ENCODE peak calls at places on chromosomes 12 and 14, in nine cellular contexts. M, B, U, R, F, Q, Z, P and O are unnamed samples.

GRCh38 chr14:100304825-100305445 is 1.3 kb downstream of the SLC25A29 start:
- DNase-seq in F (no peak), B (no peak), R (peak), U (no peak), Q (peak), Z (no peak), P (peak), M (no peak), O (peak)

GRCh38 chr12:26340649-26341048 is 145.3 kb downstream of the SSPN start:
- DNase-seq in P (peak), B (no peak), Q (no peak), F (no peak), U (no peak), R (no peak), M (no peak), Z (no peak), O (no peak)

GRCh38 chr12:130153803-130154202 is 8.5 kb upstream of the FZD10 start:
- DNase-seq in M (no peak), B (no peak), R (no peak), F (no peak), P (no peak), Z (no peak), Q (no peak), U (no peak), O (no peak)

GRCh38 chr12:29103539-29103974 is 45.5 kb upstream of the FAR2 start:
- DNase-seq in Q (no peak), R (no peak), U (no peak), B (no peak), M (no peak), P (peak), Z (no peak), F (no peak), O (no peak)

GRCh38 chr14:32588448-32589320 is 259.6 kb downstream of the AKAP6 start:
- DNase-seq in P (no peak), B (no peak), Z (no peak), Q (peak), M (no peak), F (peak), R (no peak), U (no peak), O (no peak)

GRCh38 chr12:131385313-131386166 is 325.4 kb upstream of the SFSWAP start:
- DNase-seq in M (no peak), Z (no peak), B (peak), R (no peak), Q (no peak), P (no peak), U (no peak), F (no peak), O (no peak)

GRCh38 chr12:102052192-102053061 is 9.4 kb downstream of the WASHC3 start:
- DNase-seq in Q (no peak), B (no peak), Z (no peak), P (no peak), F (no peak), M (no peak), U (no peak), R (no peak), O (no peak)

GRCh38 chr14:50139192-50139591 is 22.8 kb upstream of the VCPKMT start:
- DNase-seq in R (no peak), B (no peak), F (no peak), M (no peak), Z (no peak), Q (no peak), P (no peak), U (no peak), O (no peak)

GRCh38 chr14:103418508-103418818 is 33.2 kb downstream of the MARK3 start:
- DNase-seq in P (no peak), Q (no peak), Z (no peak), R (no peak), B (no peak), U (no peak), M (no peak), F (no peak), O (no peak)

GRCh38 chr12:56087220-56087619 is 7.3 kb downstream of the ERBB3 start:
- DNase-seq in Q (peak), B (peak), Z (no peak), F (no peak), R (no peak), P (peak), U (peak), M (no peak), O (peak)

GRCh38 chr14:101456246-101457159 is 104.8 kb upstream of the DIO3 start:
- DNase-seq in B (no peak), R (no peak), M (no peak), Z (no peak), Q (no peak), P (no peak), F (no peak), U (no peak), O (no peak)

GRCh38 chr12:108327621-108328371 is 11.3 kb downstream of the CMKLR1 start:
- DNase-seq in U (no peak), Z (no peak), Q (no peak), F (no peak), B (no peak), M (no peak), P (no peak), R (no peak), O (no peak)

GRCh38 chr14:74611672-74612345 is at the start of gene LTBP2:
- DNase-seq in Q (no peak), R (peak), F (no peak), P (no peak), Z (no peak), U (no peak), B (no peak), M (no peak), O (no peak)

GRCh38 chr14:94128216-94128839 is 1.1 kb downstream of the IFI27L2 start:
- DNase-seq in R (no peak), U (no peak), M (peak), P (no peak), F (no peak), B (peak), Z (peak), Q (no peak), O (peak)

GRCh38 chr12:124493809-124494750 is 73.3 kb downstream of the NCOR2 start:
- DNase-seq in F (no peak), R (no peak), Q (no peak), P (peak), M (no peak), U (no peak), B (no peak), Z (no peak), O (no peak)

GRCh38 chr14:72513994-72514659 is 379.8 kb downstream of the DPF3 start:
- DNase-seq in P (no peak), Q (peak), Z (no peak), R (no peak), F (peak), M (no peak), B (no peak), U (no peak), O (no peak)

GRCh38 chr14:67269338-67270060 is 28.3 kb downstream of the PALS1 start:
- DNase-seq in U (no peak), B (no peak), M (no peak), F (no peak), R (no peak), Q (no peak), Z (no peak), P (no peak), O (no peak)

DNA sequence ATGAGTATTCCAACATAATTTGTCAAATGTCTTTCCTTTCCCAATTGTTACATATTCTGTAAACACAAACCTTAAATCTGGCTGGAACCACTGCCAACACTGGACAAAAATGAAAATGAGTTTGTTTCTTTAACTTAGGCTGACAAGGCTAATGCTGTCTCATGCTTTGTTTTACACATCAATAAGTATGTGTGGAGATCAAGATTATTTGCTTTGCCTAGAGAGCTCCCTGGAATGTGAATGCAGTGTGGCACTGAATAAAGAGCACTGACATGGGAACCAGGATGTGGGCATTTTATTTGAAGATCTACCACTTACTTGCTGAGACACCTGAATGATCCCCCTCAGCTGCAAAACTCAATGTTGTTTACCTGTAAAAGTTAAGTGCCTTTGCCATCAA is 61.7 kb downstream of the RALGAPA1 start:
- DNase-seq in Q (peak), R (no peak), P (no peak), U (no peak), F (peak), B (no peak), M (no peak), Z (no peak), O (no peak)
- TF ChIP-seq EP300 in Q (no peak), R (no peak), P (no peak), U (no peak), F (no peak), B (no peak), M (no peak), Z (no peak), O (no peak)

GRCh38 chr12:104520242-104520900 is 63.6 kb downstream of the CHST11 start:
- DNase-seq in B (no peak), Z (no peak), U (no peak), Q (no peak), M (no peak), P (no peak), R (no peak), F (no peak), O (no peak)
- TF ChIP-seq EP300 in B (no peak), Z (no peak), U (no peak), Q (no peak), M (no peak), P (no peak), R (no peak), F (no peak), O (no peak)

DNA sequence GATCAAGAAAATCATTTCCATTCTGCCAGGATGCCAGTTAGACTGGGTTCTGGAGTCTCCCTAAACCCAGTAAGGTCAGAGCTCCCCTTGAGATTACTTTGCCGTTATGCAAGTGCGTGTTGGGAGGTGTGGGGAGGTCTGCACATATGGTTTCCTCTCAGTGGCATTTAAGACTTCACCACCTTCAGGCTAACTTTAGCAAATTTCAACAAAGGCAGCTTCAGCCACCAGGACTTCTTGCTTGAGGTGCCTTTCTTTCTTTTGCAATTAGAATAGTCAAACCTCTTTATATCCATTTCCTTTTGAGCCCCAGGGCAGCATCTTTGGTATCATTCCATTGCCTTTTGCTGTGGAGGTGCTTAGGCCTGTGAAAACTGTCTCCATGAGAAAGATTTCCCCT is 117.2 kb upstream of the CCND2 start:
- DNase-seq in U (no peak), M (no peak), Q (no peak), F (no peak), R (no peak), P (no peak), B (no peak), Z (no peak), O (no peak)
- TF ChIP-seq EP300 in U (no peak), M (no peak), Q (no peak), F (no peak), R (no peak), P (no peak), B (no peak), Z (no peak), O (no peak)

GRCh38 chr12:70185301-70185700 is 57.9 kb upstream of the CNOT2 start:
- DNase-seq in Q (no peak), Z (no peak), P (no peak), B (no peak), F (no peak), U (no peak), R (no peak), M (no peak), O (no peak)
- TF ChIP-seq EP300 in Q (no peak), Z (no peak), P (no peak), B (no peak), F (no peak), U (no peak), R (no peak), M (no peak), O (no peak)

GRCh38 chr14:63867926-63868921 is 15.4 kb downstream of the SYNE2 start:
- DNase-seq in R (peak), F (no peak), U (no peak), M (no peak), Z (no peak), P (no peak), B (no peak), Q (no peak), O (no peak)
- TF ChIP-seq EP300 in R (no peak), F (no peak), U (no peak), M (no peak), Z (no peak), P (no peak), B (no peak), Q (no peak), O (no peak)